ENCODE peak calls at places on chromosome X, in nine cellular contexts. F is nucleus accumbens, R is heart right ventricle, I is activated T-cell treated with anti-CD3 and anti-CD28 coated beads for 48 hours, A is NCI-H2081, G is ecto neural progenitor cell, N is ELF-1, X is fibroblast of pulmonary artery, U is pancreas. Q is an unnamed sample.

GRCh38 chrX:68508799-68509198 is 9.9 kb downstream of the YIPF6 start:
- DNase-seq in F (no peak), R (no peak), I (no peak), A (no peak), G (no peak), N (peak), X (peak), U (no peak), Q (no peak)

GRCh38 chrX:42070866-42071265 is 147.5 kb upstream of the CASK start:
- DNase-seq in F (no peak), R (no peak), I (no peak), A (no peak), G (no peak), N (no peak), X (no peak), U (no peak), Q (no peak)

GRCh38 chrX:84186603-84187358 is 1.2 kb downstream of the RPS6KA6 start:
- DNase-seq in F (no peak), R (no peak), I (no peak), A (no peak), G (no peak), N (peak), X (no peak), U (no peak), Q (no peak)

GRCh38 chrX:94178145-94178790 is 504.3 kb downstream of the FAM133A start:
- DNase-seq in F (no peak), R (no peak), I (no peak), A (no peak), G (no peak), N (no peak), X (no peak), U (no peak), Q (no peak)

GRCh38 chrX:54223581-54223980 is 40.5 kb upstream of the FAM120C start:
- DNase-seq in F (no peak), R (no peak), I (no peak), A (no peak), G (no peak), N (peak), X (no peak), U (no peak), Q (no peak)

GRCh38 chrX:29295987-29296680 is 708.9 kb downstream of the IL1RAPL1 start:
- DNase-seq in F (no peak), R (no peak), I (no peak), A (no peak), G (no peak), N (no peak), X (peak), U (no peak), Q (no peak)

GRCh38 chrX:9829308-9830267 is 43.4 kb downstream of the SHROOM2 start:
- DNase-seq in F (no peak), R (no peak), I (peak), A (no peak), G (no peak), N (no peak), X (peak), U (no peak), Q (no peak)

GRCh38 chrX:43654431-43655150 is 1.5 kb upstream of the MAOA start:
- DNase-seq in F (peak), R (peak), I (peak), A (peak), G (peak), N (peak), X (peak), U (peak), Q (peak)

GRCh38 chrX:136627381-136627780 is 20.6 kb upstream of the CD40LG start:
- DNase-seq in F (no peak), R (no peak), I (no peak), A (no peak), G (no peak), N (no peak), X (no peak), U (no peak), Q (no peak)

GRCh38 chrX:130575831-130576404 is 174.1 kb downstream of the RBMX2 start:
- DNase-seq in F (peak), R (peak), I (peak), A (no peak), G (no peak), N (peak), X (peak), U (peak), Q (peak)

GRCh38 chrX:134374294-134374693 is 85.7 kb upstream of the HPRT1 start:
- DNase-seq in F (no peak), R (no peak), I (no peak), A (no peak), G (no peak), N (no peak), X (no peak), U (no peak), Q (no peak)

GRCh38 chrX:1390621-1391369 is 1.1 kb downstream of the SLC25A6 start:
- DNase-seq in F (no peak), R (no peak), I (no peak), A (no peak), G (no peak), N (no peak), X (no peak), U (no peak), Q (peak)

GRCh38 chrX:138866643-138867042 is 155.1 kb upstream of the FGF13 start:
- DNase-seq in F (no peak), R (no peak), I (no peak), A (no peak), G (no peak), N (no peak), X (no peak), U (no peak), Q (no peak)

GRCh38 chrX:35499071-35499862 is 298.9 kb upstream of the MAGEB16 start:
- DNase-seq in F (no peak), R (no peak), I (no peak), A (no peak), G (no peak), N (no peak), X (no peak), U (no peak), Q (no peak)

GRCh38 chrX:41014776-41015175 is 70.5 kb upstream of the USP9X start:
- DNase-seq in F (no peak), R (no peak), I (no peak), A (no peak), G (no peak), N (no peak), X (peak), U (no peak), Q (no peak)

Q was measured in dorsolateral prefrontal cortex.